ENCODE peak calls at places on chromosomes 16 and 17, in five cellular contexts. One of them, this sample, is unnamed.

GRCh38 chr17:29133146-29133713 is 47.0 kb downstream of the MYO18A start:
- DNase-seq in HepG2: no peak
- DNase-seq in K562: peak
- DNase-seq in A549: peak
- DNase-seq in GM12878: no peak
- DNase-seq in this sample: peak

GRCh38 chr17:46976626-46977270 is 2.3 kb downstream of the RPRML start:
- DNase-seq in GM12878: no peak
- DNase-seq in HepG2: no peak
- DNase-seq in A549: peak
- DNase-seq in K562: peak
- DNase-seq in this sample: peak

GRCh38 chr17:78460176-78460675 is 81.8 kb downstream of the PGS1 start:
- DNase-seq in GM12878: no peak
- DNase-seq in K562: no peak
- DNase-seq in HepG2: no peak
- DNase-seq in A549: no peak
- DNase-seq in this sample: no peak

GRCh38 chr17:8126306-8127066 is 2.6 kb upstream of the HES7 start:
- DNase-seq in GM12878: no peak
- DNase-seq in K562: peak
- DNase-seq in HepG2: no peak
- DNase-seq in A549: peak
- DNase-seq in this sample: peak

GRCh38 chr17:50953831-50954601 is 87.9 kb upstream of the TOB1 start:
- DNase-seq in GM12878: no peak
- DNase-seq in A549: no peak
- DNase-seq in K562: no peak
- DNase-seq in HepG2: no peak
- DNase-seq in this sample: peak

GRCh38 chr16:31436221-31437045 is 6.2 kb downstream of the ZNF843 start:
- DNase-seq in K562: no peak
- DNase-seq in A549: no peak
- DNase-seq in HepG2: no peak
- DNase-seq in GM12878: no peak
- DNase-seq in this sample: no peak

GRCh38 chr16:75195811-75196790 is 10.9 kb downstream of the CTRB2 start:
- DNase-seq in K562: no peak
- DNase-seq in A549: no peak
- DNase-seq in HepG2: no peak
- DNase-seq in GM12878: no peak
- DNase-seq in this sample: no peak

GRCh38 chr16:29907973-29908372 is 7.7 kb downstream of the ASPHD1 start:
- DNase-seq in K562: no peak
- DNase-seq in A549: no peak
- DNase-seq in HepG2: no peak
- DNase-seq in GM12878: no peak
- DNase-seq in this sample: no peak

GRCh38 chr17:18850679-18851078 is 7.3 kb upstream of the PRPSAP2 start:
- DNase-seq in GM12878: no peak
- DNase-seq in K562: no peak
- DNase-seq in A549: no peak
- DNase-seq in HepG2: no peak
- DNase-seq in this sample: no peak

GRCh38 chr17:36614974-36615373 is 13.6 kb downstream of the MRM1 start:
- DNase-seq in A549: no peak
- DNase-seq in HepG2: no peak
- DNase-seq in K562: no peak
- DNase-seq in GM12878: no peak
- DNase-seq in this sample: no peak

GRCh38 chr16:80029381-80029630 is 428.8 kb upstream of the MAF start:
- DNase-seq in HepG2: no peak
- DNase-seq in K562: no peak
- DNase-seq in GM12878: no peak
- DNase-seq in A549: no peak
- DNase-seq in this sample: no peak

DNA sequence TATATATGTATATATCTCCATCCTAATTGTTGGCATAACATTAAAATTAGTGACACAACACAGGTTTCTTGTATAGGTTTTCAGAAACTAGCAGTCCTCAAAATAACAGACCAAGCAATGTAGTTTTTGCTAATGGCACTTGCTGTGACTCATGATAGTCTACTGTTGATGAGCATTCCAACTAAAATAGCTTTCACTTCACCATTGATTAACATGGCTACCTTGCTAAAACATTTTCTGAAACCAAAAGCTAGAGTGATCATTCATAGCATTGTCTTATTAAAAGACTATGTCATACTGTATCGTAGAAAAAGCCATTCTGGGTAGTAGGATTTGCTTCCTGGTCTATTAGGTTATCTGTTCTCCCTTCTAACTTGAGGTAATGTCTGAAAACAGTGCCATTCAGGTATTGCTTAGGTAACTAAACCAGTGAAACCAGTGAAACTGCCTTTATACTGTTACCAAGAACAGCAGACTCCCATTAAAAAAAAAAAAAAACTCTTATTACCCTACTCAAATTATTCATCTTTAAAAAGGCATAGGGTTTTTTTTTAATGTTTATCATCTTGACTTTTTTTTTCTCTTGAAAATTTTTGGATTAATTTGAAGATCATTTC is 2.4 kb upstream of the CLTC start:
- DNase-seq in GM12878: no peak
- DNase-seq in K562: no peak
- DNase-seq in A549: no peak
- DNase-seq in HepG2: no peak
- DNase-seq in this sample: no peak
- H3K4me2 ChIP-seq in GM12878: peak
- H3K4me2 ChIP-seq in K562: peak
- H3K4me2 ChIP-seq in A549: peak
- H3K4me2 ChIP-seq in HepG2: peak
- H3K4me2 ChIP-seq in this sample: peak

DNA sequence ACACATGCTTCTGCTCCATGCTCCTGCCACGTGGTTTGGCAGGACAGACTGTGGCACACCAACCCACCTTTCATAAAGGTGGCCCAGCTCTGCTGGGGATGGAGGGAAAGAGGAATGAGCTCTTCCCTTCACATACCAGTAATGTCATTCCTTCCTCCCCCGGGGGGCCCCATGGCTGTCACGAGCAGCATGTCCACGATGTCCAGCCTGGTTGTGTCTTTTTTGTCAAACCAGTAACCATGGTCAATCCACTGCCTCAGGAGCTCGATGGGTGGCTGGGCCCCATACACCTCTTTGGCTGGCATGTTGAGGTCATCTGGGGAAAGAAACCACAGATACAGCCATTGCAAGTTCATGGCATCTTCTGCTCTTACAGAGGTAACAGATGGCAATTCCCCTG is 96.6 kb downstream of the LYRM1 start:
- DNase-seq in A549: no peak
- DNase-seq in HepG2: no peak
- DNase-seq in K562: no peak
- DNase-seq in GM12878: no peak
- DNase-seq in this sample: no peak
- TF ChIP-seq JUNB in A549: no peak
- TF ChIP-seq JUNB in HepG2: no peak
- TF ChIP-seq JUNB in K562: no peak
- TF ChIP-seq JUNB in GM12878: no peak
- TF ChIP-seq JUNB in this sample: no peak

GRCh38 chr16:68480084-68480995 is 32.0 kb upstream of the SMPD3 start:
- DNase-seq in K562: no peak
- DNase-seq in A549: no peak
- DNase-seq in HepG2: no peak
- DNase-seq in GM12878: no peak
- DNase-seq in this sample: no peak
- H3K4me2 ChIP-seq in K562: no peak
- H3K4me2 ChIP-seq in A549: no peak
- H3K4me2 ChIP-seq in HepG2: no peak
- H3K4me2 ChIP-seq in GM12878: no peak
- H3K4me2 ChIP-seq in this sample: no peak

DNA sequence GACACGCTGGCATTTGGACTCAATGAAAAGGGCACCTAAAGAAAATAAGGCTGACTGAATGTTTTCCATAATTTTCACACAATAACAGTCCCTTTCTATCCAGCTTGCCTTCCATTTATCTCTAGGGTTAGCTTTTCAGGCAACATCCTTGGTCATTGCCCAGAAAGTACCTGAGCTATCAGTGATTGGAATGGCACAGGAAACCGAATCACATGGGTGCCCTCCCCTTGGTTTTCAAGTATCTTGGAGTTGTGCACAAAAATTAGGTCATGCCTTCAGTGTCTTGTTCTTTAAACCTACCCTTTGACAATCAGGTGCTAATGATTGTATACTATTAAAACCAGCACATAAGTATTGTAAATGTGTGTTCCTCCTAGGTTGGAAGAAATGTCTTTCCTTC is 3.3 kb upstream of the VPS4A start:
- DNase-seq in GM12878: no peak
- DNase-seq in K562: no peak
- DNase-seq in A549: no peak
- DNase-seq in HepG2: no peak
- DNase-seq in this sample: no peak
- TF ChIP-seq JUNB in GM12878: no peak
- TF ChIP-seq JUNB in K562: no peak
- TF ChIP-seq JUNB in A549: no peak
- TF ChIP-seq JUNB in HepG2: no peak
- TF ChIP-seq JUNB in this sample: no peak

DNA sequence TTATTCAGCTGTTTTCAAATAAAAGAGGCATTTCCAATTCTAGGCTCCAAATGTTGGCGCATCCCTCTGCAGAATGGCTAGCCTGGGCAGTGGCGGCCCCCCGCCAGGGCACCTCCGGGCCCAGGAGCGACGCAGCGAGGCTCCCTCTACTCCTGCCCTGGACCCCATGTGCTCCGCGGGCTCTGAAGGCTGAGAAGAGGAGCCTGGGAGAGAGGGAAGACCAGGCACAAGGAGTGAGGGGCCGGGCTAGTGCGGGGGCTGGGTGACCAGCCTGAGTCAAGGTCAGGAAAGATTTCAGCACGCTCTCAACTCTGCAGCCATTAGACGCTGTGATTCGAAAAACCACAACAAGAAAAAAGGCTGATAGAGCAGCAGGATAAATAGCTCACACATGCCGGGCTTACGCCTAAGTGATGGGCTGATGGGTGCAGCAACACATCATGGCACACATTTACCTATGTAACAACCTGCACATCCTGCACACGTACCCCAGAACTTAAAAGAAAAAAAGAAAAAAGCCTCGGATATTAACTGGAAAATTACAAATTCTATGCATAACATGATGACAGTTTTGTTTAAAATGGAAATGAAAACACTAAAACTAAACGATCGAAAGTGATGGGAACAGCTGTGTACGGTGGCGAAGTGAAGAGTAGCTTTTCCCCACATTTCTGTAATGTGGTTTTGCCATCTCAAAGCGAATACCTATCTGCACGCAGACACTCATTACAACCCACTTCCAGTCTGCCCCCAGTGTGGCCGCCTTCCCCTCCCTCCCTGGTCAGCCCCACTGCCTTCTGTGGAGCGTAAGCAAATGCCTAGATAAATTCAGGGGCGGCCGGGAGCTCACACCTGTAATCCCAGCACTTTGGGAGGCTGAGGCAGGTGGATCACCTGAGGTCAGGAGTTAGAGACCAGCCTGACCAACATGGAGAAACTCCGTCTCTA is 44.4 kb downstream of the MAP1LC3B start:
- DNase-seq in A549: no peak
- DNase-seq in K562: no peak
- DNase-seq in HepG2: no peak
- DNase-seq in GM12878: no peak
- DNase-seq in this sample: no peak
- H3K4me2 ChIP-seq in A549: no peak
- H3K4me2 ChIP-seq in K562: no peak
- H3K4me2 ChIP-seq in HepG2: no peak
- H3K4me2 ChIP-seq in GM12878: no peak
- H3K4me2 ChIP-seq in this sample: no peak